ENCODE peak calls at places on chromosomes 7 and 10, in seven cellular contexts. G is transverse colon, Z is ovary, R is right lobe of liver, C is endothelial cell of umbilical vein, K is GM12878, W is body of pancreas. S is an unnamed sample.

GRCh38 chr7:131546126-131546525 is 10.3 kb downstream of the PODXL start:
- DNase-seq in G (peak), Z (no peak), R (no peak), C (peak), K (no peak), W (peak), S (no peak)

GRCh38 chr7:79681454-79681853 is 228.0 kb upstream of the MAGI2 start:
- DNase-seq in G (no peak), Z (no peak), R (no peak), C (no peak), K (no peak), W (no peak), S (no peak)

GRCh38 chr7:28939367-28939766 is 18.8 kb downstream of the TRIL start:
- DNase-seq in G (no peak), Z (no peak), R (no peak), C (no peak), K (no peak), W (no peak), S (no peak)

GRCh38 chr10:54434782-54435181 is 366.2 kb downstream of the PCDH15 start:
- DNase-seq in G (no peak), Z (no peak), R (no peak), C (no peak), K (no peak), W (no peak), S (no peak)

GRCh38 chr10:107081644-107082043 is 82.9 kb downstream of the SORCS1 start:
- DNase-seq in G (no peak), Z (no peak), R (no peak), C (no peak), K (peak), W (no peak), S (no peak)

GRCh38 chr10:74109452-74109851 is 41.2 kb downstream of the AP3M1 start:
- DNase-seq in G (no peak), Z (no peak), R (no peak), C (no peak), K (no peak), W (no peak), S (no peak)

GRCh38 chr10:114654829-114655575 is 3.1 kb downstream of the ABLIM1 start:
- DNase-seq in G (no peak), Z (no peak), R (no peak), C (no peak), K (no peak), W (no peak), S (no peak)

GRCh38 chr7:31776616-31777015 is 89.6 kb downstream of the PPP1R17 start:
- DNase-seq in G (no peak), Z (no peak), R (no peak), C (peak), K (no peak), W (no peak), S (no peak)

GRCh38 chr7:8594115-8594514 is 160.7 kb downstream of the NXPH1 start:
- DNase-seq in G (no peak), Z (no peak), R (no peak), C (no peak), K (no peak), W (no peak), S (no peak)

GRCh38 chr7:13731643-13732042 is 257.8 kb downstream of the ETV1 start:
- DNase-seq in G (no peak), Z (no peak), R (no peak), C (no peak), K (no peak), W (no peak), S (no peak)

GRCh38 chr7:128671992-128672391 is at the start of gene GARIN1A:
- DNase-seq in G (no peak), Z (no peak), R (no peak), C (no peak), K (no peak), W (no peak), S (no peak)

GRCh38 chr7:82598958-82599357 is 155.4 kb upstream of the CACNA2D1 start:
- DNase-seq in G (no peak), Z (no peak), R (no peak), C (peak), K (no peak), W (no peak), S (peak)

GRCh38 chr7:24477807-24478655 is 95.2 kb upstream of the PALS2 start:
- DNase-seq in G (no peak), Z (peak), R (no peak), C (peak), K (no peak), W (peak), S (peak)

GRCh38 chr7:157418204-157419029 is 81.6 kb downstream of the DNAJB6 start:
- DNase-seq in G (no peak), Z (no peak), R (no peak), C (no peak), K (no peak), W (no peak), S (no peak)

GRCh38 chr10:116281780-116282179 is 8.8 kb upstream of the GFRA1 start:
- DNase-seq in G (no peak), Z (no peak), R (no peak), C (no peak), K (no peak), W (no peak), S (no peak)

GRCh38 chr7:50644114-50644513 is 78.9 kb upstream of the DDC start:
- DNase-seq in G (no peak), Z (no peak), R (no peak), C (no peak), K (no peak), W (no peak), S (no peak)

GRCh38 chr7:51774178-51774577 is 457.6 kb upstream of the COBL start:
- DNase-seq in G (no peak), Z (no peak), R (no peak), C (no peak), K (no peak), W (no peak), S (no peak)

GRCh38 chr10:90987383-90987782 is 66.5 kb upstream of the ANKRD1 start:
- DNase-seq in G (no peak), Z (no peak), R (no peak), C (no peak), K (no peak), W (no peak), S (no peak)

GRCh38 chr10:80515941-80516340 is 21.8 kb upstream of the SH2D4B start:
- DNase-seq in G (no peak), Z (peak), R (no peak), C (no peak), K (no peak), W (no peak), S (no peak)

GRCh38 chr10:133324198-133324792 is 12.4 kb downstream of the CALY start:
- DNase-seq in G (peak), Z (no peak), R (peak), C (peak), K (no peak), W (peak), S (peak)

GRCh38 chr10:12262278-12262981 is 66.4 kb downstream of the CDC123 start:
- DNase-seq in G (no peak), Z (no peak), R (no peak), C (no peak), K (no peak), W (no peak), S (no peak)

GRCh38 chr10:119541459-119542356 is 811 bp downstream of the RGS10 start:
- DNase-seq in G (peak), Z (peak), R (no peak), C (no peak), K (no peak), W (peak), S (no peak)

GRCh38 chr10:119540038-119540437 is 2.5 kb downstream of the RGS10 start:
- DNase-seq in G (no peak), Z (no peak), R (no peak), C (no peak), K (no peak), W (no peak), S (no peak)

GRCh38 chr10:119539359-119539651 is 3.2 kb downstream of the RGS10 start:
- DNase-seq in G (no peak), Z (no peak), R (no peak), C (no peak), K (no peak), W (no peak), S (no peak)

GRCh38 chr10:119542357-119542989 is at the start of gene RGS10:
- DNase-seq in G (peak), Z (peak), R (peak), C (peak), K (no peak), W (peak), S (peak)

DNA sequence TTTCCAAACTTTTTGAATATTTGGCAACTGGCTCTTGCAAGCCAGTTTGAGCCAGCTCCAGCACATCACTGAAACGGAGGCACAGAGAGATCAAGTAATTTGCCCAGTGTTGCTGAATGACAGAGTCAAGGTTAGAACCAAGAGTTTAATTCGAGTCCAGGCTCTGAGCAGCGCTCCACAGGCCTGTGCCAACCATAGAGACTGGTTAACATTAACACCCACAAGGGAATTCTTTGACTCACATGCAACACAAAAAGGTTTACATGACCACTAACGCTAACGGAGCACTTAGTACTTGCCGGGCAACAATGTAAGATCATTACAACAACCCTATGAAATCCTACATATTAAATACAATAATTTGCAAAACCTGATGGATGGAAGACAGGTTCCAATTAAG is 1.5 kb downstream of the RGS10 start:
- DNase-seq in G (no peak), Z (no peak), R (no peak), C (no peak), K (no peak), W (no peak), S (peak)
- TF ChIP-seq CTCF in G (no peak), Z (no peak), R (no peak), C (no peak), K (no peak), W (no peak), S (no peak)

GRCh38 chr10:3805227-3805790 is 20.3 kb upstream of the KLF6 start:
- DNase-seq in G (no peak), Z (no peak), R (no peak), C (peak), K (peak), W (peak), S (peak)
- TF ChIP-seq POLR2A in G (no peak), Z (no peak), R (peak), C (no peak), K (no peak), W (no peak), S (no peak)

DNA sequence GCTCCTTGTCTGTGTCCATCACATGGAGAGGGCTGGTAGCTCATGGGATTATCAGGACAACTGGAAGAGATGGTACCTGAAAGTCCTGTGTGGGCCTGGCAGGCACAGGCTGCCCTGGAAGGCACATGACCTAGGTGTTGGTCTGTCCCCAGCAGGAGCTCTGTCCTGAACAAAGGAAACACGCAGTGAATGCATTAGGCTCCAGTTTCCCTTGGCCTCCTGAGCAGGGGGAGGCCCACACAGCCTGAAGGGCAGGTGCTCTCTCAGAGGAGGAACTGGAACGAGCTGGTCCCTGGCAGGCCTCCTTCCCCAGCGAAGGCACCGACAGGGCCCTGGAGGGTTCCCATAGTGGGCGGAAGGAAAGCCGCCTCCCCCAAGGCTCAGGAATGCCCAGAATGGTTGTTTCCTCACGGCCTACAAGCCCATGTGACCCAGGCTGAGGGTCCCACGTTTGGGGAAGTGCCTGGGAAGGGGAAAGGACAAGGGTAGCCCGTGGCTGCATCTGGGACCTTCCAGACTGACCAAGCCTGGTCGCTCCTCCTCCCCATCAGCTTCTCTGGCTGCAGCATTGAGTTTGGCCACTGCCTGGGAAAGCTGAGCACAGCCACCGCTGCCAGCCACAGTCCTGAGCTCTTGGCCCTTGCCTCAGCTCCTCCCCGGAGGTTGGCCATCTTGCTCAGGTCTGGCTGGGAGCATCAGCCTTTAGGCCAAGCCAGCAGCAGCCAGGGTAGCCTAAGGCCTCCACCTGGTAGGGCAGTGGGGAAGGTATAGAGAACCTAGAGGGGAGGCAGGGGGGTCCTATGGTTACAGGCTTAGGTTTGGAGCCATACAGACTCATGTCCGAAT is 21.8 kb downstream of the CXCL12 start:
- DNase-seq in G (no peak), Z (no peak), R (no peak), C (no peak), K (no peak), W (no peak), S (no peak)
- TF ChIP-seq CTCF in G (no peak), Z (no peak), R (no peak), C (no peak), K (no peak), W (no peak), S (no peak)

GRCh38 chr7:137994091-137994688 is 7.7 kb downstream of the CREB3L2 start:
- DNase-seq in G (no peak), Z (no peak), R (no peak), C (no peak), K (no peak), W (peak), S (no peak)

GRCh38 chr7:137992042-137992737 is 9.7 kb downstream of the CREB3L2 start:
- DNase-seq in G (no peak), Z (no peak), R (no peak), C (peak), K (no peak), W (peak), S (no peak)

GRCh38 chr7:137990251-137990901 is 11.5 kb downstream of the CREB3L2 start:
- DNase-seq in G (no peak), Z (no peak), R (no peak), C (peak), K (no peak), W (no peak), S (no peak)

GRCh38 chr7:137992738-137993394 is 9.0 kb downstream of the CREB3L2 start:
- DNase-seq in G (peak), Z (peak), R (no peak), C (peak), K (no peak), W (peak), S (peak)

DNA sequence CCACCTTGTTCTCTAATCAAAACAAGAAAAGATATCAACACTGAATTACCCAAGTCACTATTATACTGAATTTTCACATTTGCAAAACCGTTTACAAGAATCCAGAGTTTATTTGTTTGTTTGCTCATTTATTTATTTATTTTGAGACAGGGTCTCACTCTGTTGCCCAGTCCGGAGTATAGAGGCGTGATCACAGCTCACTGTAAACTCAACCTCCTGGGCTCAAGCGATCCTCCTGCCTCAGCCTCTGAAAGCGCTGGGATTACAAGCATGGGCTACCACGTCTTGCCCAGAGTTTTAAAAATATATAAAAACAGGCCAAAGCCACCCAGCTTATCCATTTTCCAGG is 8.5 kb downstream of the CREB3L2 start:
- DNase-seq in G (no peak), Z (no peak), R (no peak), C (no peak), K (no peak), W (no peak), S (no peak)
- TF ChIP-seq POLR2A in G (no peak), Z (no peak), R (no peak), C (no peak), K (no peak), W (no peak), S (no peak)

GRCh38 chr10:102713483-102713813 is 749 bp downstream of the ARL3 start:
- DNase-seq in G (no peak), Z (no peak), R (no peak), C (no peak), K (no peak), W (no peak), S (no peak)
- TF ChIP-seq CTCF in G (no peak), Z (no peak), R (no peak), C (no peak), K (peak), W (peak), S (no peak)

GRCh38 chr7:152329469-152329868 is 106.3 kb downstream of the KMT2C start:
- DNase-seq in G (no peak), Z (no peak), R (no peak), C (no peak), K (no peak), W (no peak), S (no peak)
- TF ChIP-seq POLR2A in G (no peak), Z (no peak), R (no peak), C (no peak), K (no peak), W (no peak), S (no peak)

S was measured in NB4.